ENCODE peak calls at places on chromosomes 16 and 17, in six cellular contexts. D, X, M, Z, U and J are unnamed samples.
A peak's percentile ranks its signal among the peaks of the same experiment; 100 is the strongest.

GRCh38 chr16:80231118-80231515 is 309.7 kb upstream of the DYNLRB2 start:
- DNase-seq in D (no peak), X (no peak), M (peak; percentile 70), Z (no peak), U (no peak), J (peak; percentile 21)

GRCh38 chr17:35713069-35713728 is 18.2 kb upstream of the RASL10B start:
- DNase-seq in D (no peak), X (peak; percentile 80), M (peak; percentile 97), Z (no peak), U (peak; percentile 17), J (peak; percentile 67)

GRCh38 chr17:51853857-51854256 is 304.7 kb downstream of the CA10 start:
- DNase-seq in D (no peak), X (no peak), M (no peak), Z (no peak), U (no peak), J (no peak)

GRCh38 chr16:27625050-27625697 is 75.2 kb downstream of the KATNIP start:
- DNase-seq in D (no peak), X (no peak), M (peak; percentile 81), Z (no peak), U (no peak), J (peak; percentile 35)

GRCh38 chr17:42179911-42180410 is 981 bp downstream of the KCNH4 start:
- DNase-seq in D (no peak), X (no peak), M (peak; percentile 21), Z (no peak), U (peak; percentile 43), J (no peak)

GRCh38 chr16:24834459-24835335 is 11.1 kb upstream of the SLC5A11 start:
- DNase-seq in D (no peak), X (no peak), M (peak; percentile 29), Z (peak; percentile 49), U (peak; percentile 54), J (peak; percentile 75)

GRCh38 chr16:50272687-50273381 is 6.5 kb downstream of the ADCY7 start:
- DNase-seq in D (no peak), X (peak; percentile 24), M (no peak), Z (no peak), U (no peak), J (no peak)

GRCh38 chr16:11511328-11511727 is 75.4 kb downstream of the LITAF start:
- DNase-seq in D (no peak), X (no peak), M (no peak), Z (no peak), U (no peak), J (no peak)

GRCh38 chr17:13085578-13085977 is 67.8 kb upstream of the ELAC2 start:
- DNase-seq in D (no peak), X (no peak), M (no peak), Z (no peak), U (no peak), J (no peak)

GRCh38 chr17:56679148-56679766 is 85.8 kb downstream of the NOG start:
- DNase-seq in D (no peak), X (no peak), M (peak; percentile 36), Z (peak; percentile 40), U (peak; percentile 56), J (peak; percentile 69)

GRCh38 chr17:57097832-57098421 is 12.9 kb downstream of the AKAP1 start:
- DNase-seq in D (no peak), X (no peak), M (peak; percentile 79), Z (no peak), U (no peak), J (peak; percentile 66)

GRCh38 chr16:66845791-66846221 is 1.6 kb downstream of the CA7 start:
- DNase-seq in D (no peak), X (no peak), M (no peak), Z (no peak), U (peak; percentile 25), J (no peak)

GRCh38 chr17:43801844-43802243 is 21.6 kb downstream of the CFAP97D1 start:
- DNase-seq in D (no peak), X (no peak), M (no peak), Z (no peak), U (no peak), J (no peak)

GRCh38 chr17:40564883-40565744 is at the start of gene CCR7:
- DNase-seq in D (peak; percentile 45), X (no peak), M (no peak), Z (peak; percentile 48), U (no peak), J (no peak)

GRCh38 chr17:73705594-73705993 is 61.3 kb upstream of the SDK2 start:
- DNase-seq in D (no peak), X (no peak), M (peak; percentile 86), Z (no peak), U (peak; percentile 70), J (peak; percentile 16)

GRCh38 chr17:79410681-79411080 is 200.2 kb downstream of the RBFOX3 start:
- DNase-seq in D (no peak), X (no peak), M (no peak), Z (no peak), U (no peak), J (no peak)

GRCh38 chr16:29818082-29818481 is 2.1 kb downstream of the PAGR1 start:
- DNase-seq in D (no peak), X (no peak), M (no peak), Z (no peak), U (no peak), J (no peak)

GRCh38 chr17:76982408-76983074 is 114.3 kb downstream of the MGAT5B start:
- DNase-seq in D (no peak), X (no peak), M (no peak), Z (no peak), U (no peak), J (no peak)

GRCh38 chr16:5328546-5328945 is 231.0 kb upstream of the EEF2KMT start:
- DNase-seq in D (no peak), X (no peak), M (no peak), Z (no peak), U (peak; percentile 4), J (no peak)

GRCh38 chr17:1329745-1330343 is 50.4 kb downstream of the TRARG1 start:
- DNase-seq in D (peak; percentile 48), X (no peak), M (no peak), Z (no peak), U (no peak), J (no peak)

GRCh38 chr17:82938486-82939212 is 98.8 kb upstream of the ZNF750 start:
- DNase-seq in D (peak; percentile 39), X (peak; percentile 43), M (no peak), Z (no peak), U (no peak), J (no peak)
- TF ChIP-seq CTCF in D (no peak), X (no peak), M (no peak), Z (no peak), U (no peak), J (no peak)

GRCh38 chr16:57489229-57489628 is 2.9 kb upstream of the DOK4 start:
- DNase-seq in D (no peak), X (no peak), M (no peak), Z (no peak), U (no peak), J (no peak)
- TF ChIP-seq CTCF in D (no peak), X (no peak), M (no peak), Z (no peak), U (no peak), J (no peak)

DNA sequence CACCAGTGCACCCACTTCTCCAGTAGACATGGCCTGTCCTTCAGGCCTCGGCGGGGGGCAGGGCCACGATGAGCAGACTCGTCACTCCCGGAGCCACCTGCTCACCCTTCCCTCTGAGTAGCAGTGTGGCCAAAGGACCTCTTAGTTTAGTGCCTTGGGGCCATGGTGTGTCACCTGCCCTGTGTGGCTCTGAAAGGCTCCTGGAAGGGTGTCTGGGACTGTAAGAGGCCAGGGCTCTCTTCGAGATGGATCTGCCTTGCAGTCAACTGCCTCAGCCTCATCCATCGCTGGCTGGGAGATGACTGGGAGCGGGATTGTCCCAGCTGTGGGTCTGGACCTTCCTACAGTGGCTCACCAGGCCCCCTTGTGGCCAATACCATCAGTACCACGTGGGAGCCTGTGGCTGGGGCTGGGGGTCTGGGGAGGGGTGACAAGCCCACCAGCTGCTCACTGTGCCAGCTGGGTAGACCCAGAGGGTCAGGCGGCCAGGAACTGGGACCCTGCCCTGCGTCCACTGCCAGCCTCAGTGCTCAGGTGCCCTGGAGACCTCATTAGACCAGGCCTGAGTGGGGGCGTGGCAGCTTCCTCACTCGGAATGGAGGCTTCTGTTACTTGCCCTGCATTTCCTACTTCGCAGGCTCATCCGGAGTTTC is 133.4 kb downstream of the OR1D5 start:
- DNase-seq in D (no peak), X (no peak), M (no peak), Z (peak; percentile 70), U (peak; percentile 39), J (peak; percentile 60)
- TF ChIP-seq CTCF in D (peak; percentile 59), X (peak; percentile 47), M (peak; percentile 50), Z (peak; percentile 59), U (peak; percentile 67), J (peak; percentile 46)

GRCh38 chr16:48231675-48232214 is 12.4 kb upstream of the LONP2 start:
- DNase-seq in D (no peak), X (no peak), M (peak; percentile 53), Z (peak; percentile 70), U (peak; percentile 59), J (peak; percentile 67)

GRCh38 chr16:48235556-48236136 is 8.5 kb upstream of the LONP2 start:
- DNase-seq in D (no peak), X (peak; percentile 67), M (no peak), Z (no peak), U (no peak), J (no peak)

GRCh38 chr16:48235058-48235555 is 9.0 kb upstream of the LONP2 start:
- DNase-seq in D (no peak), X (no peak), M (no peak), Z (no peak), U (no peak), J (no peak)

GRCh38 chr16:48234630-48235029 is 9.5 kb upstream of the LONP2 start:
- DNase-seq in D (no peak), X (peak; percentile 61), M (no peak), Z (no peak), U (no peak), J (no peak)

GRCh38 chr16:48232459-48233040 is 11.6 kb upstream of the LONP2 start:
- DNase-seq in D (no peak), X (no peak), M (no peak), Z (no peak), U (no peak), J (no peak)
- TF ChIP-seq CTCF in D (no peak), X (no peak), M (no peak), Z (no peak), U (no peak), J (no peak)

GRCh38 chr17:45238155-45238774 is 16.6 kb downstream of the FMNL1 start:
- DNase-seq in D (no peak), X (no peak), M (no peak), Z (no peak), U (no peak), J (no peak)

GRCh38 chr17:45237686-45238085 is 16.0 kb downstream of the FMNL1 start:
- DNase-seq in D (no peak), X (no peak), M (no peak), Z (no peak), U (no peak), J (no peak)

GRCh38 chr17:45234641-45235040 is 13.0 kb downstream of the FMNL1 start:
- DNase-seq in D (no peak), X (no peak), M (no peak), Z (peak; percentile 74), U (no peak), J (no peak)

GRCh38 chr17:45235071-45236001 is 13.7 kb downstream of the FMNL1 start:
- DNase-seq in D (peak; percentile 83), X (no peak), M (peak; percentile 69), Z (peak; percentile 78), U (peak; percentile 58), J (peak; percentile 43)

GRCh38 chr17:45236002-45236606 is 14.4 kb downstream of the FMNL1 start:
- DNase-seq in D (no peak), X (no peak), M (no peak), Z (no peak), U (no peak), J (no peak)
- TF ChIP-seq CTCF in D (peak; percentile 26), X (no peak), M (no peak), Z (no peak), U (peak; percentile 25), J (no peak)